ENCODE peak calls at places on chromosomes 4 and X, in nine cellular contexts. E is dermis microvascular lymphatic vessel endothelial cell; Z is A172; S is H7; R is GM23248; X is mucosa of descending colon; F is M059J; H is HT-29; P is effector CD4-positive, alpha-beta T cell. A is an unnamed sample.

GRCh38 chrX:23919706-23920320 is 12.0 kb downstream of the CXorf58 start:
- DNase-seq in E (peak), Z (no peak), S (no peak), R (no peak), X (no peak), F (no peak), H (no peak), P (no peak), A (peak)

GRCh38 chr4:18608910-18609525 is 587.5 kb upstream of the LCORL start:
- DNase-seq in E (no peak), Z (no peak), S (no peak), R (no peak), X (no peak), F (no peak), H (no peak), P (no peak), A (no peak)

GRCh38 chrX:2464677-2465166 is 36.1 kb downstream of the DHRSX start:
- DNase-seq in E (no peak), Z (no peak), S (no peak), R (no peak), X (no peak), F (no peak), H (no peak), P (no peak), A (no peak)

GRCh38 chrX:17025903-17026302 is 79.4 kb downstream of the REPS2 start:
- DNase-seq in E (no peak), Z (no peak), S (no peak), R (no peak), X (no peak), F (no peak), H (no peak), P (no peak), A (no peak)

GRCh38 chr4:103673983-103674382 is 45.8 kb downstream of the TACR3 start:
- DNase-seq in E (no peak), Z (no peak), S (no peak), R (no peak), X (no peak), F (no peak), H (no peak), P (no peak), A (no peak)

GRCh38 chrX:35291013-35291412 is 348.4 kb downstream of the FAM47B start:
- DNase-seq in E (no peak), Z (no peak), S (no peak), R (no peak), X (no peak), F (no peak), H (no peak), P (no peak), A (no peak)

GRCh38 chr4:16236402-16237023 is 10.2 kb upstream of the TAPT1 start:
- DNase-seq in E (no peak), Z (no peak), S (no peak), R (no peak), X (no peak), F (no peak), H (no peak), P (no peak), A (no peak)

GRCh38 chr4:174907508-174907907 is 10.7 kb upstream of the ADAM29 start:
- DNase-seq in E (no peak), Z (no peak), S (no peak), R (no peak), X (no peak), F (no peak), H (no peak), P (no peak), A (no peak)

GRCh38 chr4:48042979-48043461 is 26.4 kb downstream of the NIPAL1 start:
- DNase-seq in E (no peak), Z (no peak), S (no peak), R (no peak), X (no peak), F (no peak), H (peak), P (no peak), A (no peak)

GRCh38 chr4:95190751-95191436 is 357.9 kb downstream of the UNC5C start:
- DNase-seq in E (no peak), Z (no peak), S (no peak), R (no peak), X (no peak), F (peak), H (no peak), P (no peak), A (no peak)

GRCh38 chr4:151114986-151115385 is 15.6 kb downstream of the RPS3A start:
- DNase-seq in E (no peak), Z (no peak), S (no peak), R (peak), X (no peak), F (no peak), H (no peak), P (no peak), A (peak)

GRCh38 chrX:150148749-150149672 is 210.7 kb upstream of the EOLA2 start:
- DNase-seq in E (no peak), Z (no peak), S (no peak), R (peak), X (no peak), F (peak), H (no peak), P (no peak), A (peak)

A was measured in EH.